ENCODE peak calls at places on chromosomes 13 and 19, in four cellular contexts. X is kidney tubule cell, I is MV-4-11, K is frontal cortex. J is an unnamed sample.

GRCh38 chr13:33017410-33017929 is 1.2 kb downstream of the KL start:
- DNase-seq in I (peak), K (peak), X (peak), J (no peak)

GRCh38 chr13:99028890-99029289 is 51.0 kb upstream of the DOCK9 start:
- DNase-seq in X (no peak), I (peak), K (no peak), J (no peak)

GRCh38 chr13:45728759-45729158 is 26.6 kb downstream of the CBY2 start:
- DNase-seq in I (peak), X (peak), K (no peak), J (no peak)

GRCh38 chr13:97395437-97396136 is 38.4 kb upstream of the RAP2A start:
- DNase-seq in I (no peak), X (peak), K (no peak), J (no peak)

GRCh38 chr19:35008891-35009341 is 8.8 kb downstream of the GRAMD1A start:
- DNase-seq in X (no peak), I (no peak), K (no peak), J (no peak)

GRCh38 chr13:75395056-75395455 is 86.9 kb downstream of the TBC1D4 start:
- DNase-seq in X (no peak), K (no peak), I (peak), J (no peak)

GRCh38 chr19:29841209-29841558 is 29.4 kb downstream of the CCNE1 start:
- DNase-seq in K (no peak), I (no peak), X (peak), J (no peak)

GRCh38 chr19:28024920-28025319 is 1188.0 kb downstream of the UQCRFS1 start:
- DNase-seq in K (no peak), I (no peak), X (no peak), J (no peak)

GRCh38 chr13:95245072-95245471 is 56.2 kb downstream of the ABCC4 start:
- DNase-seq in X (no peak), K (no peak), I (peak), J (no peak)

GRCh38 chr19:35352177-35352447 is 4.4 kb downstream of the FFAR1 start:
- DNase-seq in X (no peak), I (no peak), K (no peak), J (no peak)

GRCh38 chr19:49149652-49150105 is 5.5 kb downstream of the HRC start:
- DNase-seq in K (peak), I (peak), X (peak), J (peak)

GRCh38 chr19:29521291-29522075 is 4.3 kb upstream of the VSTM2B start:
- DNase-seq in X (no peak), K (no peak), I (no peak), J (no peak)

GRCh38 chr13:27131906-27132305 is 39.7 kb downstream of the USP12 start:
- DNase-seq in I (no peak), X (no peak), K (no peak), J (no peak)

GRCh38 chr13:74174810-74175209 is 40.6 kb upstream of the KLF12 start:
- DNase-seq in K (no peak), I (no peak), X (no peak), J (no peak)